ENCODE peak calls at places on chromosomes 1 and 21, in six cellular contexts. U is stimulated activated CD4-positive, alpha-beta T cell treated with anti-CD3 and anti-CD28 coated beads, TNF-alpha, amount 100 ng/mL, for 4 hours; Y is DMS153; L is GM18507; J is right cardiac atrium; X is AG08396. I is an unnamed sample.

GRCh38 chr1:152683846-152684245 is 2.1 kb upstream of the LCE2B start:
- DNase-seq in J (no peak), Y (no peak), X (no peak), L (no peak), U (no peak), I (no peak)

GRCh38 chr1:223331929-223332328 is 32.0 kb downstream of the SUSD4 start:
- DNase-seq in Y (no peak), U (no peak), L (no peak), J (no peak), X (peak), I (no peak)

GRCh38 chr1:24899581-24900485 is 30.2 kb downstream of the RUNX3 start:
- DNase-seq in X (no peak), U (no peak), Y (no peak), J (no peak), L (no peak), I (no peak)

GRCh38 chr21:46080171-46081021 is 17.5 kb upstream of the COL6A2 start:
- DNase-seq in X (no peak), Y (no peak), L (no peak), U (no peak), J (peak), I (peak)

GRCh38 chr1:78672428-78672827 is 22.8 kb downstream of the IFI44 start:
- DNase-seq in Y (no peak), J (no peak), X (no peak), L (no peak), U (no peak), I (no peak)

GRCh38 chr1:48784301-48784700 is 7.6 kb upstream of the BEND5 start:
- DNase-seq in X (no peak), Y (no peak), U (no peak), L (no peak), J (no peak), I (no peak)

GRCh38 chr1:24355466-24355865 is 36.3 kb downstream of the GRHL3 start:
- DNase-seq in U (no peak), Y (no peak), L (no peak), J (no peak), X (no peak), I (no peak)

GRCh38 chr1:209601809-209602657 is 18.5 kb downstream of the CAMK1G start:
- DNase-seq in Y (peak), U (no peak), L (no peak), X (peak), J (no peak), I (no peak)

GRCh38 chr1:228964178-228964819 is 229.0 kb downstream of the RHOU start:
- DNase-seq in Y (no peak), L (no peak), J (peak), X (peak), U (no peak), I (peak)

GRCh38 chr1:98055457-98055856 is 134.6 kb upstream of the DPYD start:
- DNase-seq in J (no peak), U (no peak), Y (no peak), L (no peak), X (no peak), I (no peak)

GRCh38 chr1:39622427-39622826 is 17.0 kb downstream of the HEYL start:
- DNase-seq in U (no peak), X (no peak), L (no peak), Y (no peak), J (no peak), I (no peak)

GRCh38 chr21:16280731-16281130 is 550.9 kb downstream of the USP25 start:
- DNase-seq in L (no peak), U (no peak), Y (no peak), J (no peak), X (no peak), I (no peak)

GRCh38 chr1:56508523-56508983 is 70.8 kb downstream of the PLPP3 start:
- DNase-seq in J (peak), L (no peak), X (peak), Y (no peak), U (no peak), I (peak)

GRCh38 chr21:31660134-31660565 is 657 bp downstream of the SOD1 start:
- DNase-seq in J (no peak), L (no peak), X (no peak), U (no peak), Y (no peak), I (no peak)

GRCh38 chr1:160639652-160640051 is 7.2 kb downstream of the SLAMF1 start:
- DNase-seq in L (no peak), J (no peak), X (no peak), U (no peak), Y (no peak), I (no peak)

GRCh38 chr1:175848329-175848728 is 104.9 kb upstream of the TNR start:
- DNase-seq in L (no peak), U (no peak), Y (no peak), J (no peak), X (no peak), I (no peak)

GRCh38 chr1:13697738-13698137 is 2.2 kb upstream of the PRDM2 start:
- DNase-seq in U (no peak), L (no peak), X (no peak), Y (no peak), J (no peak), I (no peak)

GRCh38 chr1:158285756-158286241 is 3.9 kb upstream of the CD1C start:
- DNase-seq in L (no peak), U (no peak), X (no peak), Y (no peak), J (peak), I (peak)

GRCh38 chr1:17790383-17791054 is 35.4 kb downstream of the ACTL8 start:
- DNase-seq in J (no peak), L (no peak), X (no peak), Y (no peak), U (no peak), I (no peak)

GRCh38 chr1:239879321-239880170 is 212.1 kb upstream of the FMN2 start:
- DNase-seq in L (no peak), J (no peak), X (no peak), Y (no peak), U (no peak), I (no peak)

GRCh38 chr1:115112496-115113375 is 23.4 kb upstream of the TSPAN2 start:
- DNase-seq in J (peak), U (peak), Y (no peak), L (no peak), X (peak), I (no peak)

GRCh38 chr1:43912607-43913006 is 21.0 kb upstream of the ARTN start:
- DNase-seq in X (peak), J (no peak), U (no peak), L (no peak), Y (no peak), I (no peak)

GRCh38 chr1:31390071-31390470 is 17.2 kb upstream of the FABP3 start:
- DNase-seq in L (no peak), Y (no peak), X (no peak), J (no peak), U (no peak), I (no peak)

GRCh38 chr1:156898151-156898550 is 4.6 kb downstream of the PEAR1 start:
- DNase-seq in Y (no peak), L (no peak), U (no peak), X (no peak), J (peak), I (peak)

GRCh38 chr1:219523411-219523810 is 89.5 kb downstream of the ZC3H11B start:
- DNase-seq in J (no peak), Y (no peak), X (no peak), L (no peak), U (no peak), I (no peak)

GRCh38 chr21:35254006-35254751 is 205.1 kb upstream of the RUNX1 start:
- DNase-seq in U (no peak), J (no peak), Y (no peak), L (no peak), X (no peak), I (no peak)

GRCh38 chr1:178374016-178374415 is 122.7 kb downstream of the CLEC20A start:
- DNase-seq in Y (no peak), J (no peak), U (no peak), X (no peak), L (no peak), I (no peak)

GRCh38 chr1:11280719-11281376 is 7.8 kb downstream of the UBIAD1 start:
- DNase-seq in J (peak), L (no peak), U (no peak), Y (no peak), X (no peak), I (no peak)

GRCh38 chr21:38438476-38438893 is 59.8 kb downstream of the ERG start:
- DNase-seq in J (peak), X (peak), Y (no peak), L (no peak), U (no peak), I (peak)

GRCh38 chr21:15227919-15228318 is 163.1 kb upstream of the NRIP1 start:
- DNase-seq in L (no peak), Y (no peak), U (no peak), X (no peak), J (no peak), I (no peak)

GRCh38 chr1:119539636-119540035 is 32.6 kb downstream of the HSD3B1 start:
- DNase-seq in J (no peak), L (no peak), Y (no peak), U (no peak), X (no peak), I (no peak)

GRCh38 chr1:92310185-92310597 is 11.3 kb downstream of the RPAP2 start:
- DNase-seq in L (no peak), Y (no peak), U (no peak), J (no peak), X (peak), I (no peak)

GRCh38 chr1:46535063-46535462 is 16.4 kb downstream of the KNCN start:
- DNase-seq in Y (no peak), J (no peak), U (no peak), L (no peak), X (no peak), I (no peak)

GRCh38 chr1:173995475-173995874 is 26.7 kb downstream of the RC3H1 start:
- DNase-seq in U (no peak), Y (no peak), L (no peak), X (no peak), J (no peak), I (no peak)

GRCh38 chr1:67540733-67541125 is 110.5 kb upstream of the SERBP1 start:
- DNase-seq in J (no peak), Y (no peak), U (no peak), X (no peak), L (no peak), I (no peak)

I was measured in left ventricle myocardium inferior.